ENCODE peak calls at places on chromosomes 6 and 20, in four cellular contexts. Y is heart left ventricle; O is CD4-positive, CD25-positive, alpha-beta regulatory T cell; M is iPS DF 6.9. S is an unnamed sample. For H3K9me3, the result is how much of the 10 kb centered on the place peaks cover.

GRCh38 chr20:8464368-8464767 is 332.3 kb downstream of the PLCB1 start:
- DNase-seq in Y (no peak), O (no peak), M (no peak), S (no peak)

GRCh38 chr20:14712302-14712739 is 374.9 kb upstream of the FLRT3 start:
- DNase-seq in Y (no peak), O (no peak), M (no peak), S (peak)

GRCh38 chr6:55820696-55821095 is 54.7 kb downstream of the BMP5 start:
- DNase-seq in Y (no peak), O (no peak), M (no peak), S (no peak)

GRCh38 chr20:35595901-35596300 is 19.7 kb upstream of the SPAG4 start:
- DNase-seq in Y (no peak), O (no peak), M (no peak), S (no peak)

GRCh38 chr20:34249291-34249690 is 8.1 kb downstream of the ASIP start:
- DNase-seq in Y (no peak), O (no peak), M (no peak), S (no peak)

GRCh38 chr6:167851349-167851952 is 24.7 kb downstream of the AFDN start:
- DNase-seq in Y (no peak), O (no peak), M (no peak), S (no peak)

GRCh38 chr6:73610444-73611275 is 43.1 kb downstream of the SLC17A5 start:
- DNase-seq in Y (no peak), O (peak), M (no peak), S (no peak)

GRCh38 chr6:28353981-28354676 is 4.4 kb downstream of the ZKSCAN3 start:
- DNase-seq in Y (peak), O (no peak), M (no peak), S (no peak)

GRCh38 chr20:53677447-53678314 is 84.0 kb upstream of the ZNF217 start:
- DNase-seq in Y (peak), O (no peak), M (no peak), S (no peak)

GRCh38 chr6:146912730-146913680 is 291.2 kb upstream of the STXBP5 start:
- DNase-seq in Y (no peak), O (no peak), M (no peak), S (no peak)

GRCh38 chr6:170069611-170070010 is 221.3 kb downstream of the DLL1 start:
- DNase-seq in Y (no peak), O (no peak), M (no peak), S (no peak)

GRCh38 chr20:5535211-5535756 is 214.9 kb upstream of the SHLD1 start:
- DNase-seq in Y (no peak), O (no peak), M (no peak), S (no peak)

GRCh38 chr6:125631165-125631564 is 118.3 kb upstream of the HEY2 start:
- DNase-seq in Y (no peak), O (no peak), M (no peak), S (no peak)

GRCh38 chr6:6390849-6391602 is 70.6 kb upstream of the F13A1 start:
- DNase-seq in Y (no peak), O (no peak), M (no peak), S (no peak)

GRCh38 chr6:122838060-122838780 is 49.2 kb downstream of the SMPDL3A start:
- DNase-seq in Y (no peak), O (no peak), M (no peak), S (no peak)

GRCh38 chr6:79687759-79688158 is 56.6 kb downstream of the SH3BGRL2 start:
- DNase-seq in Y (no peak), O (no peak), M (no peak), S (no peak)

GRCh38 chr6:113306552-113307145 is 550.5 kb upstream of the MARCKS start:
- DNase-seq in Y (peak), O (peak), M (peak), S (peak)

GRCh38 chr20:61723538-61724257 is 342.0 kb downstream of the TAF4 start:
- DNase-seq in Y (no peak), O (no peak), M (no peak), S (no peak)

GRCh38 chr20:14711681-14712080 is 374.3 kb upstream of the FLRT3 start:
- DNase-seq in Y (no peak), O (no peak), M (no peak), S (no peak)

GRCh38 chr6:92810913-92811312 is 608.4 kb downstream of the EPHA7 start:
- DNase-seq in Y (no peak), O (no peak), M (peak), S (peak)

GRCh38 chr20:44961024-44961866 is 1.0 kb upstream of the TOMM34 start:
- DNase-seq in Y (no peak), O (no peak), M (no peak), S (no peak)

GRCh38 chr6:131182991-131183425 is 47.7 kb downstream of the AKAP7 start:
- DNase-seq in Y (no peak), O (peak), M (no peak), S (peak)

GRCh38 chr6:114194362-114195343 is 148.2 kb downstream of the HS3ST5 start:
- DNase-seq in Y (peak), O (no peak), M (no peak), S (no peak)

GRCh38 chr20:61447950-61448349 is 195.9 kb downstream of the CDH4 start:
- DNase-seq in Y (no peak), O (no peak), M (no peak), S (no peak)

GRCh38 chr6:137370871-137371633 is 123.1 kb downstream of the OLIG3 start:
- DNase-seq in Y (no peak), O (no peak), M (peak), S (no peak)

GRCh38 chr6:28747631-28748157 is 176.1 kb downstream of the TRIM27 start:
- DNase-seq in Y (no peak), O (no peak), M (peak), S (no peak)

GRCh38 chr20:58755751-58756524 is 63.3 kb downstream of the NPEPL1 start:
- DNase-seq in Y (no peak), O (no peak), M (no peak), S (no peak)

GRCh38 chr6:150667977-150668716 is 68.5 kb downstream of the PLEKHG1 start:
- DNase-seq in Y (peak), O (no peak), M (no peak), S (peak)

GRCh38 chr20:59818911-59819310 is 114.5 kb downstream of the SYCP2 start:
- DNase-seq in Y (peak), O (no peak), M (no peak), S (no peak)

GRCh38 chr20:59821788-59822187 is 111.6 kb downstream of the SYCP2 start:
- DNase-seq in Y (peak), O (no peak), M (no peak), S (no peak)

GRCh38 chr20:59819496-59820203 is 113.8 kb downstream of the SYCP2 start:
- DNase-seq in Y (peak), O (no peak), M (no peak), S (no peak)

GRCh38 chr20:59821201-59821600 is 112.2 kb downstream of the SYCP2 start:
- DNase-seq in Y (no peak), O (no peak), M (no peak), S (no peak)

DNA sequence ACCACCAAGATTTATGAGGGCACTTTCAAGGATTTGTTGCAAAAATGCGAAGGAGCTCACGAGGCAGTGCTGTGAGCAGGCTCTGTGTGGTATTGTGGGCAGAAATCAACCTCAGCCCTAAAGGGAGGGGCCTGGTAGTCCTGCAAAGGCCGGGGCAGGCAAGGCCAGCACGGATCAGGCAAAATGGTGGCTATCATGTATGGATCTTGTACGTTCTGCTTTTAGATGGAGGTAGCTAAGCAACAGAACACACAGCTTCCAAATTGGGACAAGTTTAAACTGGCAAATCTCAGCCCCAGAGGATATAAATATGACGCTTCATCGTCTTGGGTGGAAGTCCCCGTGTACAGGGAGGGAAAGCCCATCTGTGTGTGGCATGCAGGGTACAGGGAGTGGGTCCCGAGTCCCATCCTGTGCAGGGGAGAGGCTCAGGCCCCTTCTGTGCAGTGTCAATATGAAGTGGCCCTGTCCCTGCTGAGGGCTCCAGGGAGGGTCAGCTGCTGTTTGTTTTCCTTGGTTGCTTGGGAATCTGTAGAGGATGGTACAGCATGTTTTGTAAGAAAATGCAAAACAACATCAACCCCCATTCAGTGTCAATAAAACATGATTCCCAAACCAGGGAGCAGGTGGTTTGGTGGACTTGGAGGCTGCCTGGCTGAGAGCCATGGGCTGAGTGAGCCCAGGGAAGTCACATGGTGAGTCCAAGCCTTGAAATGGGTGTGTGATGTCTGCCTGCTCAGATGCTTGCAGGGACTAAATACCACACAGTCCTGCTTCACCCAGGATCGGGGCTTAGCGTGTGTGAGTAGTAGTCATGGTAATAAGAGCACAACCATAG is 113.0 kb downstream of the SYCP2 start:
- DNase-seq in Y (peak), O (no peak), M (no peak), S (no peak)
- H3K9me3 ChIP-seq in Y (under half), O (under half), M (under half), S (under half)

GRCh38 chr6:1764584-1764983 is 154.9 kb downstream of the FOXC1 start:
- DNase-seq in Y (no peak), O (no peak), M (no peak), S (no peak)
- H3K9me3 ChIP-seq in Y (under half), O (under half), M (under half), S (under half)

DNA sequence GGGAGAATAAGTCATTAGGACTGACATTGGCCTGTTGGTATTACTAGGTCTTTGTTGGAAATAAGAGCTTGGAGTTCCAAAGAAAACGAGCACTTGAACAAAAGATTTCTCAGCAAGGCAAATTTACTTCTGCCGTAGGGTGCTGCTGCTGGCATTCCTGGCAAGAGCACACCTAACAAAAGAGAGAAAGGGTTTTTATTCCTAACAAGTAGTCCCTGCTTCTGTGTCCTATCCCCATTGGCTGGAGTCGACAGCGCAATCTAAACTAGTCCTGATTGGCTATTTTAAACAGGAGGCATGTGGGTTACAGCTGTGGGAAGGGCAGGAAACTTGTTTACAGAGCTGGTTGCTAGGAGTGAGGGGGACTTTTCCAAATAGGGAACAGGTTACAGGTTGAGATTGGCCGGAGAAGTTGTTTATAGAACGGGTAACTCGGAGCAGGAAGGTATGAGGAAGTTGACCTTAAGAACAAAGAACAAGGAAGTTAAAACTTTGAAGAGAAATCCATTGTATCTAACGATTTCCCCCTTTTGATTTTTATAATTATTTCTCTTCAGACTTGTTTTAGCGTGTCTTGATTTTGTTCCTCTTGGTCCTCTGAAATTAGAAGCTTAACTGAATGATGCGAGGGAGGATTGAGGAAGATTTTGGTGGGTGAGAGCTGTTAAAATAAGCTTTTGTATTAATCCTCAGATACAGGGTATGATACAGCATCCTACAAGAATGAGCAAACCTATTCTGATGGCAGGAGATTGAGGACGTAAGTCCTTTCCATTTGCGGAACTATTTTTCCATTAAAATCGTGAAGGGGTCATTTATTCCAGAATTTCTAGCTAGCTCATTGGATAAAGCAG is 3.4 kb upstream of the ZNFX1 start:
- DNase-seq in Y (no peak), O (no peak), M (no peak), S (no peak)
- H3K9me3 ChIP-seq in Y (under half), O (half or more), M (under half), S (half or more)

GRCh38 chr20:30922129-30922528 is 335.3 kb upstream of the DEFB115 start:
- DNase-seq in Y (no peak), O (no peak), M (no peak), S (no peak)
- H3K9me3 ChIP-seq in Y (under half), O (under half), M (under half), S (under half)

GRCh38 chr6:98844244-98845161 is 10.1 kb downstream of the POU3F2 start:
- DNase-seq in Y (no peak), O (no peak), M (no peak), S (peak)
- H3K9me3 ChIP-seq in Y (under half), O (under half), M (under half), S (under half)

GRCh38 chr6:140271759-140272377 is 897.4 kb upstream of the CITED2 start:
- DNase-seq in Y (no peak), O (no peak), M (no peak), S (peak)
- H3K9me3 ChIP-seq in Y (under half), O (under half), M (under half), S (under half)

DNA sequence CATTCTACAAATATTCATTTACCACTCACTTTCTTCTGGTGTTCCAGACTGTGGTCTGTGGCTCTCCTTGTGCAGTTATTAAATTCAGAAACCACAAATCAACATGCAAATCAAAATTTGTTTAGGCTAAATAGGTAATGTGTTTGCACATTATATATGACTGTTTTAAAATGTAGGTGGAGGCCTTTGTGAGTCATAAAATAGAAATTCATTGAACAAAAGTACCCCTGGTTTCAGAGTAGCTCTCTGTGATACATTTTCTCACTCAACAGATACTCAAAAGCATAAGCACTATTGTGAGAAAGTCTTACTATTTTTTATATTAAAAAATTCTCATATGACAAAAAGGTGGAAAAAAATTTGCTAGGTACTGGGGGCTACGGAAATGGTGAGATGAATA is 385.5 kb upstream of the TSHZ2 start:
- DNase-seq in Y (no peak), O (no peak), M (no peak), S (no peak)
- H3K9me3 ChIP-seq in Y (under half), O (under half), M (under half), S (under half)